ENCODE peak calls at places on chromosomes 2 and 18, in eight cellular contexts. D is HCT116, T is PC-9, S is mesendoderm, H is GM23248, V is OCI-LY7, G is neural progenitor cell, A is PC-3. J is an unnamed sample. For H3K79me2 and H3K4me1, the result is how much of the 10 kb centered on the place peaks cover.

GRCh38 chr2:55771612-55772011 is 78.0 kb upstream of the PNPT1 start:
- DNase-seq in D (peak), T (no peak), S (peak), H (peak), V (no peak), G (peak), A (peak), J (peak)

GRCh38 chr2:28613181-28613580 is 117.3 kb downstream of the PLB1 start:
- DNase-seq in D (no peak), T (peak), S (no peak), H (no peak), V (no peak), G (no peak), A (peak), J (no peak)

GRCh38 chr2:8602809-8603208 is 79.0 kb upstream of the ID2 start:
- DNase-seq in D (no peak), T (no peak), S (no peak), H (peak), V (no peak), G (no peak), A (peak), J (no peak)

GRCh38 chr2:8445580-8445979 is 236.3 kb upstream of the ID2 start:
- DNase-seq in D (no peak), T (no peak), S (peak), H (no peak), V (peak), G (peak), A (no peak), J (no peak)

GRCh38 chr2:222318026-222318711 is 19.4 kb upstream of the PAX3 start:
- DNase-seq in D (peak), T (peak), S (peak), H (peak), V (peak), G (peak), A (peak), J (peak)

GRCh38 chr2:214542866-214543265 is 132.0 kb downstream of the VWC2L start:
- DNase-seq in D (no peak), T (no peak), S (no peak), H (peak), V (no peak), G (no peak), A (peak), J (no peak)

GRCh38 chr2:50143822-50144575 is 887.9 kb downstream of the NRXN1 start:
- DNase-seq in D (no peak), T (peak), S (peak), H (peak), V (peak), G (peak), A (peak), J (peak)

GRCh38 chr2:130336877-130337734 is 5.6 kb upstream of the IMP4 start:
- DNase-seq in D (peak), T (peak), S (peak), H (peak), V (no peak), G (peak), A (peak), J (peak)

GRCh38 chr2:207216454-207216853 is 50.7 kb upstream of the KLF7 start:
- DNase-seq in D (no peak), T (no peak), S (no peak), H (no peak), V (no peak), G (peak), A (no peak), J (no peak)

GRCh38 chr2:137383391-137383790 is 580.9 kb upstream of the HNMT start:
- DNase-seq in D (no peak), T (no peak), S (peak), H (no peak), V (peak), G (peak), A (no peak), J (no peak)

GRCh38 chr2:157363612-157364101 is 38.0 kb upstream of the ERMN start:
- DNase-seq in D (no peak), T (no peak), S (no peak), H (peak), V (no peak), G (no peak), A (no peak), J (no peak)

GRCh38 chr2:24359129-24359528 is 1.2 kb downstream of the ITSN2 start:
- DNase-seq in D (no peak), T (no peak), S (no peak), H (peak), V (no peak), G (no peak), A (peak), J (no peak)

GRCh38 chr2:147449323-147450080 is 395.3 kb upstream of the ACVR2A start:
- DNase-seq in D (no peak), T (no peak), S (peak), H (peak), V (no peak), G (peak), A (no peak), J (peak)

GRCh38 chr2:109203246-109204011 is 74.4 kb downstream of the SH3RF3 start:
- DNase-seq in D (no peak), T (no peak), S (no peak), H (no peak), V (no peak), G (no peak), A (no peak), J (no peak)

GRCh38 chr2:41668529-41668928 is 379.3 kb upstream of the PKDCC start:
- DNase-seq in D (no peak), T (no peak), S (peak), H (no peak), V (no peak), G (peak), A (no peak), J (no peak)

GRCh38 chr2:20223345-20224190 is 1.4 kb downstream of the SDC1 start:
- DNase-seq in D (no peak), T (peak), S (peak), H (peak), V (no peak), G (peak), A (peak), J (peak)

GRCh38 chr2:11483806-11484147 is 17.8 kb upstream of the E2F6 start:
- DNase-seq in D (no peak), T (no peak), S (no peak), H (no peak), V (no peak), G (no peak), A (no peak), J (no peak)

GRCh38 chr2:120231974-120232635 is 8.9 kb upstream of the TMEM185B start:
- DNase-seq in D (no peak), T (peak), S (no peak), H (peak), V (peak), G (no peak), A (peak), J (no peak)

GRCh38 chr2:64950226-64951160 is 38.7 kb upstream of the SLC1A4 start:
- DNase-seq in D (no peak), T (no peak), S (peak), H (no peak), V (no peak), G (no peak), A (no peak), J (no peak)

GRCh38 chr2:3179208-3179607 is 198.4 kb downstream of the EIPR1 start:
- DNase-seq in D (no peak), T (no peak), S (peak), H (no peak), V (peak), G (peak), A (no peak), J (no peak)

GRCh38 chr2:171963198-171963597 is 36.6 kb upstream of the METAP1D start:
- DNase-seq in D (no peak), T (no peak), S (no peak), H (no peak), V (no peak), G (peak), A (no peak), J (no peak)

GRCh38 chr2:73907840-73908452 is 15.1 kb downstream of the ACTG2 start:
- DNase-seq in D (no peak), T (peak), S (peak), H (peak), V (peak), G (peak), A (peak), J (peak)

GRCh38 chr2:197804758-197805597 is 585 bp downstream of the PLCL1 start:
- DNase-seq in D (no peak), T (no peak), S (no peak), H (peak), V (peak), G (peak), A (no peak), J (peak)

GRCh38 chr18:74244554-74244953 is 47.2 kb downstream of the CYB5A start:
- DNase-seq in D (no peak), T (no peak), S (no peak), H (no peak), V (no peak), G (no peak), A (no peak), J (no peak)

GRCh38 chr2:222572264-222572721 is 83.6 kb downstream of the FARSB start:
- DNase-seq in D (no peak), T (peak), S (no peak), H (no peak), V (no peak), G (no peak), A (peak), J (no peak)

GRCh38 chr2:238286551-238286950 is 1.9 kb downstream of the PER2 start:
- DNase-seq in D (no peak), T (peak), S (no peak), H (peak), V (no peak), G (no peak), A (peak), J (peak)

GRCh38 chr2:216698895-216699294 is 3.5 kb upstream of the IGFBP5 start:
- DNase-seq in D (peak), T (no peak), S (peak), H (peak), V (peak), G (peak), A (peak), J (peak)

GRCh38 chr2:186693446-186693842 is 416 bp upstream of the FAM171B start:
- DNase-seq in D (no peak), T (no peak), S (no peak), H (peak), V (no peak), G (no peak), A (no peak), J (no peak)

GRCh38 chr2:67797801-67798535 is 264.8 kb downstream of the C1D start:
- DNase-seq in D (no peak), T (no peak), S (peak), H (peak), V (no peak), G (peak), A (peak), J (peak)

GRCh38 chr18:8800041-8800441 is 94.7 kb downstream of the MTCL1 start:
- DNase-seq in D (no peak), T (no peak), S (no peak), H (peak), V (no peak), G (no peak), A (no peak), J (no peak)
- H3K4me3 ChIP-seq in D (peak), T (peak), S (no peak), H (peak), V (no peak), G (no peak), A (peak), J (no peak)

DNA sequence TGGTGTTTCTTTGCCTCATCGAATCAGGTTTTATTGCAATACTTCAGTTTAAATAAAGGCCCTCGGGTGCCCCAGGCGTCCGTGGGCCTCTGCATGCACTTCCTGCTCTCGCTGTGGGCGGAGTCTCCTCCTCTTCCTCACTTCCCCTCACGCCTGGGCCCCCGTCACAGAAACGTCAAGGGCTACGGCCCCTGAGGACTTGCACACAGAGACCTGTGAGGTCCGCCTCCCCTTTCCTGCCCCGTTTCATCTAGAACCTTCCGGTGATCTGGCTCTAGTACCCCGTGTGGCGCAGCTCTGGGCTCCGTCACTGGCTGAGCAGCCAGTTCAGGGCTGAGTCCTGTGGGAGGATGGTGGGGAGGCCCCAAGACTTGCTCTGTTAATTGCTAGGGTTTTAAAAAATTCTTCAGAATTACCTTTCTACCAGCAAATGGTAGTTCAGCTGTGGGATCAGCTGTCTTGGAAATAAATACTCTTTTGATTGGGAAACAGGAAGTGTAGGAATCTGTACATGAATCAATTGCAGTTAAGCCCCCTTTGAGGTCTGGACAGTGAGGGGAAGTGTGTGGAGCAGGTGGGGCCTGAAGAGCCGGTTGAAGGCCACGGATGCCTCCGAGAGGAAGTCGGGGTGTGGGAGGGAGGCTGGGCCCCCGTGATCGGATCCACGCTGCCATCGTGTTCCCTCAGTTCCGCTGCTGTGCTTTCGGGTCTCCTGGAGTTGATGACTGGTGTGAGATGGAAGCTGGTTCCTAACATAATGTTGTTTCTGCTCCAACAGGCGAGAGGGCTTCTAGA is 10.2 kb downstream of the NFATC1 start:
- DNase-seq in D (no peak), T (no peak), S (no peak), H (no peak), V (peak), G (no peak), A (no peak), J (no peak)
- H3K79me2 ChIP-seq in D (half or more), T (under half), S (under half), H (under half), V (half or more), G (under half), A (under half), J (under half)

GRCh38 chr18:77076111-77076510 is 56.5 kb downstream of the MBP start:
- DNase-seq in D (no peak), T (no peak), S (no peak), H (no peak), V (no peak), G (no peak), A (no peak), J (no peak)
- H3K4me1 ChIP-seq in D (under half), T (under half), S (under half), H (under half), V (under half), G (under half), A (under half), J (under half)

DNA sequence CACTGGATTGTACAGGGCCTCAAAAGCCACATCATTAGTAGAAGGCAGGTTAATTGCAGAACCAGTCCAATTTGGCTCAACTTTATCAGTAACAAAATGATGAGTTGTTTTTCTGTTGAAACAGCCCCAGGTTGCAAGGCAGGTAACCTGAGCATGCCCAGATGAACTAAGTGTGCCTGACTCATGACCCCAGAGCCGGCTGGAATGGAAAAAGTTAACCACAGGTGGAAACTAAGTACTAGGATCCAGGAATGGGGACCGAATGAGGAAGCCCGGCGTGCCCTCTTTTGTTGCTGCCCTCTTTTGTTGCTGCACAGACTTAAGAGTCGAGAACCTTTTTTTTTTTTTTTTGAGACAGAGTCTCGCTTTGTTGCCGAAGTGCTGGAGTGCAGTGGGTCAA is 79.5 kb upstream of the YWHAQ start:
- DNase-seq in D (no peak), T (peak), S (no peak), H (no peak), V (no peak), G (no peak), A (peak), J (no peak)
- H3K4me3 ChIP-seq in D (no peak), T (no peak), S (no peak), H (no peak), V (no peak), G (no peak), A (no peak), J (no peak)

GRCh38 chr2:47129191-47129711 is 25.9 kb downstream of the STPG4 start:
- DNase-seq in D (no peak), T (no peak), S (no peak), H (no peak), V (no peak), G (peak), A (no peak), J (no peak)

GRCh38 chr2:47128705-47129104 is 26.4 kb downstream of the STPG4 start:
- DNase-seq in D (no peak), T (no peak), S (no peak), H (no peak), V (no peak), G (no peak), A (no peak), J (no peak)

GRCh38 chr2:47127862-47128543 is 27.1 kb downstream of the STPG4 start:
- DNase-seq in D (no peak), T (no peak), S (peak), H (no peak), V (no peak), G (peak), A (no peak), J (no peak)

DNA sequence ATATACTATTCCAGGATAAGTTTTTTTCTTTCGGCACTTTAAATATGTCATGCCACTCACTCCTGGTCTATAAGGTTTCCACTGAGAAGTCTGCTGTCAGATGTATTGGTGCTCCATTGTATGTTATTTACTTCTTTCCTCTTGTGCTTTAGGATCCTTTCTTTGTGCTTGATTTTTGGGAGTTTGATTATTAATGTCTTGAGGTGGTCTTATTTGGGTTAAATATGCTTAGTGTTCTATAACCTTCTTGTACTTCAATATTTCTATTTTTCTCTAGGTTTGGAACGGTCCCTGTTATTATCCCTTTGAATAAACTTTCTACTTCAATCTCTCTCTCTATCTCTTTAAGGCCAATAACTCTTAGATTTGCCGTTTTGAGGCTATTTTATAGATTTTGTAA is 28.3 kb downstream of the STPG4 start:
- DNase-seq in D (no peak), T (no peak), S (no peak), H (no peak), V (no peak), G (no peak), A (no peak), J (no peak)
- H3K79me2 ChIP-seq in D (under half), T (under half), S (under half), H (under half), V (under half), G (under half), A (under half), J (under half)

GRCh38 chr2:77005522-77005921 is 516.7 kb downstream of the LRRTM4 start:
- DNase-seq in D (no peak), T (no peak), S (no peak), H (no peak), V (no peak), G (no peak), A (no peak), J (no peak)
- H3K4me1 ChIP-seq in D (under half), T (under half), S (under half), H (under half), V (under half), G (under half), A (under half), J (under half)

GRCh38 chr2:33599943-33600192 is 769 bp upstream of the FAM98A start:
- DNase-seq in D (no peak), T (no peak), S (no peak), H (no peak), V (no peak), G (no peak), A (no peak), J (no peak)
- H3K4me3 ChIP-seq in D (peak), T (peak), S (peak), H (peak), V (peak), G (peak), A (peak), J (peak)